ENCODE peak calls at places on chromosomes 6 and 20, in four cellular contexts. One of them, this sample, is unnamed.

GRCh38 chr6:149249370-149250357 is 67.8 kb upstream of the TAB2 start:
- DNase-seq in HCT116: no peak
- DNase-seq in K562: no peak
- DNase-seq in HepG2: peak; percentile 72
- DNase-seq in this sample: no peak

GRCh38 chr20:60262967-60263603 is 304.9 kb downstream of the CDH26 start:
- DNase-seq in HepG2: peak; percentile 29
- DNase-seq in K562: peak; percentile 57
- DNase-seq in HCT116: no peak
- DNase-seq in this sample: peak; percentile 22

GRCh38 chr20:61595216-61595615 is 343.2 kb downstream of the CDH4 start:
- DNase-seq in HCT116: no peak
- DNase-seq in HepG2: no peak
- DNase-seq in K562: no peak
- DNase-seq in this sample: no peak

GRCh38 chr6:109783245-109783990 is 92.3 kb downstream of the FIG4 start:
- DNase-seq in HepG2: no peak
- DNase-seq in K562: peak; percentile 52
- DNase-seq in HCT116: no peak
- DNase-seq in this sample: no peak

GRCh38 chr6:14222956-14223355 is 105.4 kb downstream of the CD83 start:
- DNase-seq in HepG2: no peak
- DNase-seq in K562: no peak
- DNase-seq in HCT116: no peak
- DNase-seq in this sample: no peak

GRCh38 chr6:63734923-63735322 is 99.3 kb downstream of the PHF3 start:
- DNase-seq in HCT116: no peak
- DNase-seq in HepG2: peak; percentile 30
- DNase-seq in K562: no peak
- DNase-seq in this sample: no peak

GRCh38 chr6:70954750-70955149 is 2.1 kb downstream of the B3GAT2 start:
- DNase-seq in K562: no peak
- DNase-seq in HCT116: no peak
- DNase-seq in HepG2: no peak
- DNase-seq in this sample: no peak

GRCh38 chr6:28558629-28559028 is 32.9 kb downstream of the GPX5 start:
- DNase-seq in K562: no peak
- DNase-seq in HCT116: no peak
- DNase-seq in HepG2: no peak
- DNase-seq in this sample: no peak

GRCh38 chr6:167791780-167792478 is 34.8 kb upstream of the AFDN start:
- DNase-seq in HepG2: no peak
- DNase-seq in K562: no peak
- DNase-seq in HCT116: no peak
- DNase-seq in this sample: no peak

GRCh38 chr20:33438481-33438880 is 5.1 kb downstream of the SNTA1 start:
- DNase-seq in HepG2: no peak
- DNase-seq in K562: peak; percentile 71
- DNase-seq in HCT116: no peak
- DNase-seq in this sample: no peak

GRCh38 chr6:35072051-35072697 is 69.0 kb downstream of the TCP11 start:
- DNase-seq in HCT116: no peak
- DNase-seq in HepG2: no peak
- DNase-seq in K562: no peak
- DNase-seq in this sample: no peak
- TF ChIP-seq TCF7L2 in HCT116: no peak
- TF ChIP-seq TCF7L2 in HepG2: no peak
- TF ChIP-seq TCF7L2 in K562: no peak
- TF ChIP-seq TCF7L2 in this sample: no peak

GRCh38 chr6:154457046-154457713 is 53.3 kb downstream of the CNKSR3 start:
- DNase-seq in HCT116: no peak
- DNase-seq in HepG2: no peak
- DNase-seq in K562: no peak
- DNase-seq in this sample: no peak
- H3K4me1 ChIP-seq in HCT116: peaks cover 28% of the 10 kb centered on the region
- H3K4me1 ChIP-seq in HepG2: peaks cover 61% of the 10 kb centered on the region
- H3K4me1 ChIP-seq in K562: peaks cover 7% of the 10 kb centered on the region
- H3K4me1 ChIP-seq in this sample: no peaks in the 10 kb centered on the region

GRCh38 chr20:52081791-52082190 is 109.8 kb downstream of the ZFP64 start:
- DNase-seq in HCT116: no peak
- DNase-seq in K562: no peak
- DNase-seq in HepG2: no peak
- DNase-seq in this sample: no peak

GRCh38 chr20:52081066-52081465 is 110.5 kb downstream of the ZFP64 start:
- DNase-seq in HCT116: no peak
- DNase-seq in K562: no peak
- DNase-seq in HepG2: no peak
- DNase-seq in this sample: no peak

GRCh38 chr20:52084727-52085126 is 106.9 kb downstream of the ZFP64 start:
- DNase-seq in HepG2: no peak
- DNase-seq in HCT116: no peak
- DNase-seq in K562: no peak
- DNase-seq in this sample: no peak

GRCh38 chr20:52082612-52083011 is 109.0 kb downstream of the ZFP64 start:
- DNase-seq in HCT116: no peak
- DNase-seq in HepG2: no peak
- DNase-seq in K562: no peak
- DNase-seq in this sample: no peak

GRCh38 chr20:52083627-52084232 is 107.8 kb downstream of the ZFP64 start:
- DNase-seq in K562: peak; percentile 59
- DNase-seq in HCT116: peak; percentile 54
- DNase-seq in HepG2: peak; percentile 73
- DNase-seq in this sample: peak; percentile 32
- TF ChIP-seq TCF7L2 in K562: no peak
- TF ChIP-seq TCF7L2 in HCT116: no peak
- TF ChIP-seq TCF7L2 in HepG2: no peak
- TF ChIP-seq TCF7L2 in this sample: no peak

GRCh38 chr6:21769973-21770372 is 176.4 kb downstream of the SOX4 start:
- DNase-seq in HepG2: no peak
- DNase-seq in K562: no peak
- DNase-seq in HCT116: no peak
- DNase-seq in this sample: no peak
- H3K4me1 ChIP-seq in HepG2: no peaks in the 10 kb centered on the region
- H3K4me1 ChIP-seq in K562: no peaks in the 10 kb centered on the region
- H3K4me1 ChIP-seq in HCT116: no peaks in the 10 kb centered on the region
- H3K4me1 ChIP-seq in this sample: peaks cover 43% of the 10 kb centered on the region

GRCh38 chr6:124882580-124883393 is 79.5 kb upstream of the RNF217 start:
- DNase-seq in HepG2: no peak
- DNase-seq in K562: no peak
- DNase-seq in HCT116: no peak
- DNase-seq in this sample: no peak

GRCh38 chr6:124881898-124882579 is 80.2 kb upstream of the RNF217 start:
- DNase-seq in K562: no peak
- DNase-seq in HepG2: no peak
- DNase-seq in HCT116: no peak
- DNase-seq in this sample: no peak

GRCh38 chr6:124888581-124889371 is 73.5 kb upstream of the RNF217 start:
- DNase-seq in HepG2: no peak
- DNase-seq in HCT116: no peak
- DNase-seq in K562: no peak
- DNase-seq in this sample: no peak

GRCh38 chr6:124887872-124888580 is 74.2 kb upstream of the RNF217 start:
- DNase-seq in HCT116: no peak
- DNase-seq in K562: no peak
- DNase-seq in HepG2: no peak
- DNase-seq in this sample: no peak

GRCh38 chr6:124885171-124885570 is 77.1 kb upstream of the RNF217 start:
- DNase-seq in HepG2: no peak
- DNase-seq in K562: no peak
- DNase-seq in HCT116: no peak
- DNase-seq in this sample: no peak
- TF ChIP-seq TCF7L2 in HepG2: no peak
- TF ChIP-seq TCF7L2 in K562: no peak
- TF ChIP-seq TCF7L2 in HCT116: no peak
- TF ChIP-seq TCF7L2 in this sample: no peak

GRCh38 chr6:42211726-42212125 is 5.9 kb downstream of the MRPS10 start:
- DNase-seq in HCT116: no peak
- DNase-seq in K562: no peak
- DNase-seq in HepG2: no peak
- DNase-seq in this sample: no peak
- H3K4me1 ChIP-seq in HCT116: peaks cover 25% of the 10 kb centered on the region
- H3K4me1 ChIP-seq in K562: peaks cover 6% of the 10 kb centered on the region
- H3K4me1 ChIP-seq in HepG2: peaks cover 21% of the 10 kb centered on the region
- H3K4me1 ChIP-seq in this sample: peaks cover 52% of the 10 kb centered on the region

DNA sequence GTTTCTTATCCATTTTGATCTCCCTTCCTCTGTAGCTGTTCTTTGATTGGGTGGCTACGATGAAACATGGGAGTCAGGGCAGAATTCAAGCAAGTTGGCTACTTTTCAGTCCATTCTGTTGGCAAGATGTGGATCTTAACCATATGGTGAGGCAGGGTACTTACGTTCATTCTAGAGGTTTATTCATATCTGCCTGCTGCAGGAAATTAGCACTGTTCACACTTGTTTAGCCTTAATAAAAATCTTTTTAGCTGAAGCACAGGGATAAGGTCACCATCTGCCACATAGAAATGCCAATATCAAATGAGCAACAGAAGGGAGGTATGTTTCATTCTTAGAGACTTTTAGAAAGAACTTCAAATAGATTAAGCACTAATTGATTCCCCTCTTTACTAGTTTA is 83.9 kb downstream of the GRIK2 start:
- DNase-seq in HCT116: no peak
- DNase-seq in K562: no peak
- DNase-seq in HepG2: no peak
- DNase-seq in this sample: no peak
- TF ChIP-seq TCF7L2 in HCT116: no peak
- TF ChIP-seq TCF7L2 in K562: no peak
- TF ChIP-seq TCF7L2 in HepG2: no peak
- TF ChIP-seq TCF7L2 in this sample: no peak